ENCODE peak calls at places on chromosomes 3 and 15, in nine cellular contexts. J, Z, S, T, O, H, R, A and F are unnamed samples.

GRCh38 chr15:93862791-93863190 is 368.6 kb upstream of the MCTP2 start:
- DNase-seq in J (peak), Z (no peak), S (no peak), T (no peak), O (no peak), H (no peak), R (no peak), A (no peak), F (no peak)

GRCh38 chr3:141779667-141780066 is 16.5 kb downstream of the GRK7 start:
- DNase-seq in J (no peak), Z (no peak), S (no peak), T (no peak), O (no peak), H (no peak), R (no peak), A (no peak), F (no peak)

GRCh38 chr15:88389120-88389519 is 78.1 kb downstream of the MRPL46 start:
- DNase-seq in J (no peak), Z (peak), S (no peak), T (no peak), O (no peak), H (no peak), R (no peak), A (no peak), F (no peak)

GRCh38 chr15:76206325-76206976 is 104.8 kb downstream of the ETFA start:
- DNase-seq in J (peak), Z (no peak), S (no peak), T (no peak), O (peak), H (peak), R (peak), A (peak), F (peak)

GRCh38 chr15:69956417-69956816 is 141.3 kb downstream of the TLE3 start:
- DNase-seq in J (no peak), Z (no peak), S (no peak), T (no peak), O (no peak), H (no peak), R (no peak), A (no peak), F (no peak)

GRCh38 chr15:43876872-43877271 is 50.1 kb downstream of the WDR76 start:
- DNase-seq in J (no peak), Z (no peak), S (no peak), T (no peak), O (no peak), H (no peak), R (no peak), A (no peak), F (no peak)

GRCh38 chr15:91852741-91853500 is 587 bp upstream of the SLCO3A1 start:
- DNase-seq in J (peak), Z (peak), S (peak), T (peak), O (no peak), H (peak), R (peak), A (peak), F (peak)

GRCh38 chr3:102790742-102791141 is 355.9 kb downstream of the ZPLD1 start:
- DNase-seq in J (no peak), Z (no peak), S (no peak), T (no peak), O (no peak), H (peak), R (no peak), A (no peak), F (peak)

GRCh38 chr3:170493712-170494182 is 75.1 kb downstream of the CLDN11 start:
- DNase-seq in J (no peak), Z (no peak), S (no peak), T (no peak), O (no peak), H (peak), R (no peak), A (no peak), F (no peak)

GRCh38 chr15:81865850-81866537 is 179.8 kb downstream of the MEX3B start:
- DNase-seq in J (no peak), Z (no peak), S (peak), T (no peak), O (no peak), H (no peak), R (no peak), A (no peak), F (no peak)

GRCh38 chr15:85687329-85687728 is 107.4 kb downstream of the KLHL25 start:
- DNase-seq in J (no peak), Z (no peak), S (peak), T (no peak), O (no peak), H (no peak), R (no peak), A (no peak), F (no peak)

GRCh38 chr15:85690546-85691226 is 104.0 kb downstream of the KLHL25 start:
- DNase-seq in J (no peak), Z (no peak), S (peak), T (no peak), O (no peak), H (no peak), R (no peak), A (no peak), F (no peak)

GRCh38 chr15:85691350-85692240 is 103.1 kb downstream of the KLHL25 start:
- DNase-seq in J (no peak), Z (no peak), S (peak), T (no peak), O (no peak), H (no peak), R (no peak), A (no peak), F (no peak)

GRCh38 chr15:85689729-85690128 is 105.0 kb downstream of the KLHL25 start:
- DNase-seq in J (peak), Z (peak), S (peak), T (no peak), O (no peak), H (peak), R (no peak), A (peak), F (no peak)

GRCh38 chr15:85688703-85689102 is 106.0 kb downstream of the KLHL25 start:
- DNase-seq in J (no peak), Z (no peak), S (peak), T (no peak), O (no peak), H (no peak), R (no peak), A (no peak), F (no peak)
- H3K4me3 ChIP-seq in J (no peak), Z (no peak), S (peak), T (no peak), O (no peak), H (no peak), R (no peak), A (no peak), F (no peak)

GRCh38 chr3:33884204-33884561 is 85.8 kb downstream of the PDCD6IP start:
- DNase-seq in J (no peak), Z (peak), S (no peak), T (peak), O (no peak), H (no peak), R (no peak), A (peak), F (peak)
- H3K4me3 ChIP-seq in J (no peak), Z (no peak), S (no peak), T (no peak), O (peak), H (no peak), R (no peak), A (no peak), F (no peak)

GRCh38 chr3:172263781-172264486 is 184.3 kb downstream of the GHSR start:
- DNase-seq in J (no peak), Z (no peak), S (no peak), T (no peak), O (no peak), H (no peak), R (no peak), A (no peak), F (no peak)
- H3K4me3 ChIP-seq in J (no peak), Z (no peak), S (no peak), T (no peak), O (no peak), H (no peak), R (no peak), A (no peak), F (no peak)

GRCh38 chr3:50268703-50269451 is at the start of gene SEMA3B:
- DNase-seq in J (peak), Z (no peak), S (no peak), T (peak), O (peak), H (no peak), R (peak), A (peak), F (peak)
- H3K4me3 ChIP-seq in J (peak), Z (no peak), S (no peak), T (peak), O (peak), H (no peak), R (no peak), A (peak), F (peak)

GRCh38 chr15:60395276-60396011 is 2.3 kb downstream of the ANXA2 start:
- DNase-seq in J (no peak), Z (no peak), S (no peak), T (no peak), O (no peak), H (no peak), R (no peak), A (no peak), F (no peak)

GRCh38 chr15:60397772-60398445 is at the start of gene ANXA2:
- DNase-seq in J (peak), Z (peak), S (peak), T (peak), O (peak), H (peak), R (peak), A (peak), F (peak)

GRCh38 chr15:60396100-60396499 is 1.7 kb downstream of the ANXA2 start:
- DNase-seq in J (no peak), Z (peak), S (no peak), T (no peak), O (no peak), H (no peak), R (no peak), A (no peak), F (no peak)

GRCh38 chr15:60396964-60397771 is 618 bp downstream of the ANXA2 start:
- DNase-seq in J (peak), Z (peak), S (peak), T (peak), O (peak), H (no peak), R (peak), A (peak), F (peak)

GRCh38 chr15:60396560-60396963 is 1.2 kb downstream of the ANXA2 start:
- DNase-seq in J (no peak), Z (no peak), S (no peak), T (no peak), O (no peak), H (no peak), R (no peak), A (no peak), F (no peak)
- H3K4me3 ChIP-seq in J (peak), Z (peak), S (peak), T (peak), O (peak), H (peak), R (peak), A (peak), F (peak)